ENCODE peak calls at places on chromosomes 16 and 17, in eight cellular contexts. B is anterior cingulate cortex; V is SK-N-DZ; T is CD4-positive, alpha-beta T cell; I is non-pigmented ciliary epithelial cell; X is H54; W is SW 1271; O is fibroblast of the conjunctiva. Z is an unnamed sample.

GRCh38 chr17:81603846-81604610 is 32.9 kb downstream of the NPLOC4 start:
- DNase-seq in T (no peak), O (no peak), W (no peak), V (no peak), X (no peak), I (no peak), B (no peak), Z (no peak)

GRCh38 chr17:50934672-50935200 is 68.6 kb upstream of the TOB1 start:
- DNase-seq in I (no peak), B (no peak), T (no peak), O (no peak), W (no peak), X (no peak), V (no peak), Z (no peak)

GRCh38 chr17:64002658-64003525 is 4.7 kb downstream of the PRR29 start:
- DNase-seq in W (no peak), X (no peak), I (no peak), V (no peak), B (no peak), T (no peak), O (no peak), Z (no peak)

GRCh38 chr17:8186446-8186786 is 3.6 kb downstream of the BORCS6 start:
- DNase-seq in I (no peak), X (no peak), W (no peak), V (no peak), T (no peak), O (no peak), B (no peak), Z (no peak)

GRCh38 chr17:47950448-47950847 is 7.2 kb downstream of the PRR15L start:
- DNase-seq in W (no peak), X (no peak), B (no peak), V (no peak), T (no peak), I (no peak), O (no peak), Z (no peak)

GRCh38 chr17:46061435-46061834 is 62.4 kb downstream of the STH start:
- DNase-seq in T (no peak), B (no peak), W (peak), X (no peak), O (no peak), I (no peak), V (no peak), Z (no peak)

GRCh38 chr16:57023541-57024249 is 34.3 kb downstream of the NLRC5 start:
- DNase-seq in X (no peak), B (no peak), T (peak), W (no peak), I (no peak), O (no peak), V (no peak), Z (peak)

GRCh38 chr16:79632289-79632688 is 31.8 kb upstream of the MAF start:
- DNase-seq in X (no peak), O (no peak), T (no peak), V (no peak), I (no peak), W (no peak), B (no peak), Z (peak)

GRCh38 chr17:50452627-50453300 is 15.9 kb downstream of the CHAD start:
- DNase-seq in B (no peak), O (no peak), I (no peak), W (no peak), X (no peak), T (no peak), V (no peak), Z (no peak)

GRCh38 chr16:56632160-56632847 is at the start of gene MT1M:
- DNase-seq in B (peak), W (no peak), T (no peak), V (no peak), I (no peak), O (no peak), X (no peak), Z (no peak)

GRCh38 chr17:63446981-63447687 is 1.0 kb upstream of the CYB561 start:
- DNase-seq in T (peak), X (no peak), V (no peak), W (no peak), O (no peak), B (no peak), I (no peak), Z (peak)

GRCh38 chr17:66337866-66338472 is 35.6 kb downstream of the PRKCA start:
- DNase-seq in V (no peak), B (no peak), T (no peak), O (no peak), W (no peak), I (no peak), X (no peak), Z (no peak)

Z was measured in T-helper 1 cell.